ENCODE peak calls at places on chromosomes 12 and 14, in seven cellular contexts. F is mesendoderm, A is H9, T is neuronal stem cell, S is IMR-90, H is mesenchymal stem cell, E is H1. W is an unnamed sample.

GRCh38 chr12:3295648-3296408 is 195.2 kb upstream of the PRMT8 start:
- DNase-seq in F (no peak), A (no peak), T (no peak), S (peak; percentile 30), H (no peak), E (no peak), W (no peak)

GRCh38 chr12:66066071-66066928 is 64.2 kb downstream of the LLPH start:
- DNase-seq in F (peak; percentile 18), A (no peak), T (no peak), S (peak; percentile 76), H (peak; percentile 69), E (no peak), W (no peak)

GRCh38 chr12:41064411-41064810 is 123.7 kb upstream of the PDZRN4 start:
- DNase-seq in F (no peak), A (no peak), T (no peak), S (no peak), H (no peak), E (no peak), W (peak; percentile 82)

GRCh38 chr14:64960762-64961276 is 11.3 kb downstream of the RAB15 start:
- DNase-seq in F (peak; percentile 70), A (peak; percentile 76), T (no peak), S (no peak), H (no peak), E (no peak), W (no peak)

GRCh38 chr12:30457621-30458289 is 237.9 kb downstream of the IPO8 start:
- DNase-seq in F (peak; percentile 76), A (no peak), T (no peak), S (peak; percentile 64), H (peak; percentile 97), E (no peak), W (no peak)

GRCh38 chr14:59344711-59345455 is 120.3 kb downstream of the GPR135 start:
- DNase-seq in F (no peak), A (no peak), T (no peak), S (no peak), H (no peak), E (no peak), W (no peak)

GRCh38 chr12:53722450-53723041 is 4.7 kb downstream of the CALCOCO1 start:
- DNase-seq in F (no peak), A (no peak), T (no peak), S (peak; percentile 82), H (peak; percentile 31), E (no peak), W (no peak)

GRCh38 chr14:24565766-24566165 is 10.3 kb downstream of the CTSG start:
- DNase-seq in F (no peak), A (no peak), T (no peak), S (no peak), H (no peak), E (no peak), W (no peak)

GRCh38 chr12:53938276-53939140 is at the start of gene HOXC13:
- DNase-seq in F (peak; percentile 92), A (peak; percentile 100), T (peak; percentile 65), S (no peak), H (peak; percentile 25), E (peak; percentile 92), W (peak; percentile 79)

GRCh38 chr12:122909442-122910288 is 13.7 kb upstream of the VPS37B start:
- DNase-seq in F (no peak), A (peak; percentile 69), T (no peak), S (no peak), H (no peak), E (no peak), W (peak; percentile 70)

GRCh38 chr12:119307747-119308146 is 26.8 kb upstream of the CCDC60 start:
- DNase-seq in F (no peak), A (no peak), T (no peak), S (no peak), H (no peak), E (no peak), W (no peak)

GRCh38 chr12:111041091-111041490 is 120.7 kb upstream of the MYL2 start:
- DNase-seq in F (no peak), A (no peak), T (no peak), S (no peak), H (no peak), E (no peak), W (no peak)

GRCh38 chr12:11555743-11556625 is 93.5 kb upstream of the ETV6 start:
- DNase-seq in F (peak; percentile 47), A (no peak), T (no peak), S (no peak), H (no peak), E (no peak), W (no peak)

GRCh38 chr12:52020539-52021336 is 14.0 kb downstream of the TAMALIN start:
- DNase-seq in F (peak; percentile 85), A (peak; percentile 93), T (no peak), S (peak; percentile 47), H (peak; percentile 74), E (peak; percentile 57), W (peak; percentile 41)

GRCh38 chr12:1529228-1529861 is 65.0 kb downstream of the FBXL14 start:
- DNase-seq in F (no peak), A (peak; percentile 32), T (no peak), S (no peak), H (no peak), E (no peak), W (no peak)

GRCh38 chr12:50101663-50102062 is 2.1 kb upstream of the GPD1 start:
- DNase-seq in F (peak; percentile 93), A (peak; percentile 78), T (no peak), S (peak; percentile 68), H (peak; percentile 76), E (no peak), W (peak; percentile 9)
- H2BK5ac ChIP-seq in F (no peak overlapping the region), A (no peak overlapping the region), T (no peak overlapping the region), S (no peak overlapping the region), H (no peak overlapping the region), E (no peak overlapping the region), W (no peak overlapping the region)

GRCh38 chr12:13561923-13562322 is 365.4 kb downstream of the EMP1 start:
- DNase-seq in F (no peak), A (no peak), T (no peak), S (no peak), H (no peak), E (no peak), W (no peak)
- H2BK5ac ChIP-seq in F (no peak overlapping the region), A (no peak overlapping the region), T (no peak overlapping the region), S (no peak overlapping the region), H (no peak overlapping the region), E (no peak overlapping the region), W (no peak overlapping the region)

DNA sequence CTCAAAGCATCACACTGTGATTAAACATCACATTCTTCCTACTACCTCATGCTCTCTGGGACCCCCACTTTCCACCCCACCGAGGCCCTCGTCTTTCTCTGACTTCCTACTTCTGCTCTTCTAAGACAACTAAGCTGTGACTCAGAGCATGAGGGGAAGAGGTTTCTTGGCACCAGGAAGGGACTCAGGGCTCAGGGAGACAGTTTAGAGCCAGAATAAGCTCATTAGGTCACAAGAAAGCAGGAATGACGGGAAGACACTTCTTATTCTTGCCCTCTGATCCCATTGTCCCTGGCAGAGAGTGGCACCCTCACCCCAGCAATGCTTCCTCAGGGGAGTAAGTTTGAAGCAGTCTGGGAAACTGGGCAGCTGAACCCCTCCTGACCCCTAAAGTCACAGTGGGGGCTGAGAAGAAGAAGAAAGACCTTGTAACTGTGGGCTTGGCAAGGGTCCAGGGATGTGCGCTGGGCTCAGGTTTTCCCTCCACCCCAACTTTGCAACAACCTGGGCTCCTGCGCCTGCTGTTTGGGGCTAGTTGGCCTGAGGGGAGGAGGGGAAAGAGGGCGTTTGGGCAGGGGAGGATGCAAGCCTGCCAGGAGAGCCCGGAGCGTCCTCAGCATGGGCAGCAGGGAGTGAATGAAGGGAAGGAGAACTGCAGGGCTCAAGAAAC is 64.6 kb upstream of the ACTN1 start:
- DNase-seq in F (no peak), A (no peak), T (no peak), S (peak; percentile 77), H (peak; percentile 70), E (no peak), W (no peak)
- H2BK5ac ChIP-seq in F (no peak overlapping the region), A (no peak overlapping the region), T (no peak overlapping the region), S (peak overlapping the region; percentile 42), H (no peak overlapping the region), E (no peak overlapping the region), W (no peak overlapping the region)

GRCh38 chr14:100035700-100036099 is 29.5 kb upstream of the EVL start:
- DNase-seq in F (peak; percentile 12), A (no peak), T (no peak), S (no peak), H (no peak), E (no peak), W (no peak)
- H2BK5ac ChIP-seq in F (no peak overlapping the region), A (no peak overlapping the region), T (no peak overlapping the region), S (no peak overlapping the region), H (no peak overlapping the region), E (no peak overlapping the region), W (no peak overlapping the region)

DNA sequence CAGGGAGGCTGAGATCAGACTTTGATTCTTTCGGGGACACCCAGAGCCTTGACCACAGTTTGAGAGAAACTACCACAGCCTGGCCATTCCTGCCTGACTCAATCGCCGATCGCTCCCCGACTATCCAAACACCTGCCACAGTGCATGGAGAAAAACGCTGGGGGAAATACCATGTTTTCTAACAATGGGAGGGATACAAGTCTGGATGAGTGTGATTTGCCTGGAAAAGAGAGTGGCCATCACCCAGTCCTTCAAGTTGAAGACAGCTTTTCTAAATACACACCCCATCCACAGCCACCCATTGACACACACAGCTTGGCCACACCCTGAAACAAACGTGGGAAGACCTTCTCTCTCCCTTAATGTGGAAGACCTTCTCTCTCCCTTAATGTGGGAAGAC is 6.7 kb upstream of the VASH1 start:
- DNase-seq in F (no peak), A (no peak), T (no peak), S (no peak), H (no peak), E (no peak), W (no peak)
- H2BK5ac ChIP-seq in F (no peak overlapping the region), A (no peak overlapping the region), T (no peak overlapping the region), S (no peak overlapping the region), H (no peak overlapping the region), E (no peak overlapping the region), W (no peak overlapping the region)

DNA sequence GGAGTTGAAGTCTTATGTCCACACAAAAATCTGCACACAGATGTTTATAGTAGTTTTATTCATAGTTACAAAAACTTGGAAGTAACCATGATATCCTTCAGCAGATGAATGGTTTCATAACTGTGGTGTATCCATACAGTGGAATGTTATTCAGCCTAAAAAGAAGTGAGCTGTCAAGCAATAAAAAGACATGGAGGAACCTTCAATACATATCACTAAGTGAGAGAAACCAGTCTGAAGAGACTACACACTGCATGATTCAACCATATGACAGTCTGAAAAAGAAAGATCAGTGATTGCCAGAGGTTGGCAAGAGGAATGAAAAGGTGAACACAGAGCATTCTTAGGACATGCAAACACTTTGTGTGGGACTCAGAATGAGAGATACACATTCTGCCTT is 18.6 kb upstream of the IFNG start:
- DNase-seq in F (no peak), A (no peak), T (no peak), S (no peak), H (no peak), E (no peak), W (no peak)
- H2BK5ac ChIP-seq in F (no peak overlapping the region), A (no peak overlapping the region), T (no peak overlapping the region), S (no peak overlapping the region), H (no peak overlapping the region), E (no peak overlapping the region), W (no peak overlapping the region)

DNA sequence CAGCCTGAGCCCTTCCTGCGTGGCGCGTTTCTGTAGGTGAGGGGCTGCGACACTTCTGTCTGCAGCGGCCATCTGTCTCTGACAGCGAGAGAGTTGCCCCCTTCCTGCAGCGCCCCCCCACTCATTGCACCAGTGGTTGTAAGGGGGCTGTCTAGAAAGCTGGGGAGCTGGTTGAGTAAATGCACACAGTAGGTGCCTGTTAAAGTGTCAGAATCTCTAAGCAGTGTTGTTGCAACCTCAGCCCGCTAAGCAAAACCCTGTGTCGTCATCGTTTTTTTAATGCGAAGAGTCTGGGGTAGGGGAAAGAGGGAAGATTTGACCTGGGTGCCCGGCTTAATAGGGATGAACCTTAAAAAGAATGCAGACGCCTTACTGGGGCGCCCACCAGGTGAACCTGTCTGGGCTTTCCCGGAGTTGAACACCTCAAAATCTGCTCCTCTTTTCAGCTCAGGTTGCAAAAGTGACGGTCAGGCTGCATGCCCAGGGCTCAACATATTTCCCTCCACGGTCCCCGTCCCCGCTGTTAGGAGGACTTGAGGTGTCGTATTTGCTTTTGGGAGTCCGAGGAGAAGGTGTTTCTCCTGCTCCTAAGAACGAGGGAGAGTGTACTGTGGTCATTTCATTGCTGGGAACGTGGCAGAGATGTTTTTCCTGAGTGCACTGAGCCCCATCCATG is 1.0 kb downstream of the DLK1 start:
- DNase-seq in F (no peak), A (no peak), T (no peak), S (no peak), H (no peak), E (no peak), W (no peak)
- H2BK5ac ChIP-seq in F (no peak overlapping the region), A (no peak overlapping the region), T (peak overlapping the region; percentile 98), S (no peak overlapping the region), H (no peak overlapping the region), E (no peak overlapping the region), W (no peak overlapping the region)

W was measured in trophoblast cell.